ENCODE peak calls at places on chromosomes 4 and X, in nine cellular contexts. One of them, this sample, is unnamed.
A peak's percentile ranks its signal among the peaks of the same experiment; 100 is the strongest.

GRCh38 chr4:142092941-142093340 is 456.6 kb downstream of the IL15 start:
- DNase-seq in WERI-Rb-1: no peak
- DNase-seq in mucosa of gallbladder: no peak
- DNase-seq in AG20443: no peak
- DNase-seq in CD8-positive, alpha-beta T cell: no peak
- DNase-seq in globus pallidus: no peak
- DNase-seq in mucosa of descending colon: no peak
- DNase-seq in progenitor cell of endocrine pancreas: no peak
- DNase-seq in A549: no peak
- DNase-seq in this sample: no peak

GRCh38 chrX:41723305-41723704 is 676 bp upstream of the GPR82 start:
- DNase-seq in WERI-Rb-1: no peak
- DNase-seq in mucosa of gallbladder: no peak
- DNase-seq in AG20443: peak; percentile 10
- DNase-seq in CD8-positive, alpha-beta T cell: no peak
- DNase-seq in globus pallidus: no peak
- DNase-seq in mucosa of descending colon: no peak
- DNase-seq in progenitor cell of endocrine pancreas: no peak
- DNase-seq in A549: no peak
- DNase-seq in this sample: no peak

GRCh38 chrX:86383681-86384540 is 235.7 kb downstream of the DACH2 start:
- DNase-seq in WERI-Rb-1: no peak
- DNase-seq in mucosa of gallbladder: no peak
- DNase-seq in AG20443: no peak
- DNase-seq in CD8-positive, alpha-beta T cell: no peak
- DNase-seq in globus pallidus: no peak
- DNase-seq in mucosa of descending colon: no peak
- DNase-seq in progenitor cell of endocrine pancreas: no peak
- DNase-seq in A549: no peak
- DNase-seq in this sample: no peak

GRCh38 chr4:140755811-140756291 is 334 bp downstream of the TBC1D9 start:
- DNase-seq in WERI-Rb-1: peak; percentile 69
- DNase-seq in mucosa of gallbladder: peak; percentile 21
- DNase-seq in AG20443: peak; percentile 71
- DNase-seq in CD8-positive, alpha-beta T cell: no peak
- DNase-seq in globus pallidus: peak; percentile 8
- DNase-seq in mucosa of descending colon: peak; percentile 47
- DNase-seq in progenitor cell of endocrine pancreas: peak; percentile 46
- DNase-seq in A549: peak; percentile 41
- DNase-seq in this sample: no peak

GRCh38 chr4:59920414-59920813 is 1279.7 kb upstream of the ADGRL3 start:
- DNase-seq in WERI-Rb-1: no peak
- DNase-seq in mucosa of gallbladder: no peak
- DNase-seq in AG20443: no peak
- DNase-seq in CD8-positive, alpha-beta T cell: no peak
- DNase-seq in globus pallidus: peak; percentile 42
- DNase-seq in mucosa of descending colon: no peak
- DNase-seq in progenitor cell of endocrine pancreas: no peak
- DNase-seq in A549: no peak
- DNase-seq in this sample: no peak

GRCh38 chrX:154436597-154437397 is at the start of gene GDI1:
- DNase-seq in WERI-Rb-1: peak; percentile 71
- DNase-seq in mucosa of gallbladder: no peak
- DNase-seq in AG20443: peak; percentile 84
- DNase-seq in CD8-positive, alpha-beta T cell: peak; percentile 56
- DNase-seq in globus pallidus: no peak
- DNase-seq in mucosa of descending colon: peak; percentile 55
- DNase-seq in progenitor cell of endocrine pancreas: no peak
- DNase-seq in A549: peak; percentile 75
- DNase-seq in this sample: peak; percentile 62

GRCh38 chr4:73103799-73104503 is 34.4 kb upstream of the COX18 start:
- DNase-seq in WERI-Rb-1: no peak
- DNase-seq in mucosa of gallbladder: no peak
- DNase-seq in AG20443: no peak
- DNase-seq in CD8-positive, alpha-beta T cell: no peak
- DNase-seq in globus pallidus: no peak
- DNase-seq in mucosa of descending colon: no peak
- DNase-seq in progenitor cell of endocrine pancreas: no peak
- DNase-seq in A549: peak; percentile 60
- DNase-seq in this sample: no peak

GRCh38 chrX:18565727-18566126 is 106.2 kb downstream of the RS1 start:
- DNase-seq in WERI-Rb-1: no peak
- DNase-seq in mucosa of gallbladder: no peak
- DNase-seq in AG20443: no peak
- DNase-seq in CD8-positive, alpha-beta T cell: no peak
- DNase-seq in globus pallidus: no peak
- DNase-seq in mucosa of descending colon: no peak
- DNase-seq in progenitor cell of endocrine pancreas: no peak
- DNase-seq in A549: no peak
- DNase-seq in this sample: no peak

GRCh38 chr4:144967161-144967560 is 130.8 kb downstream of the ANAPC10 start:
- DNase-seq in WERI-Rb-1: no peak
- DNase-seq in mucosa of gallbladder: no peak
- DNase-seq in AG20443: no peak
- DNase-seq in CD8-positive, alpha-beta T cell: no peak
- DNase-seq in globus pallidus: no peak
- DNase-seq in mucosa of descending colon: no peak
- DNase-seq in progenitor cell of endocrine pancreas: no peak
- DNase-seq in A549: no peak
- DNase-seq in this sample: no peak

GRCh38 chr4:22607382-22607781 is 85.4 kb upstream of the GBA3 start:
- DNase-seq in WERI-Rb-1: peak; percentile 87
- DNase-seq in mucosa of gallbladder: peak; percentile 51
- DNase-seq in AG20443: peak; percentile 58
- DNase-seq in CD8-positive, alpha-beta T cell: peak; percentile 35
- DNase-seq in globus pallidus: peak; percentile 18
- DNase-seq in mucosa of descending colon: peak; percentile 64
- DNase-seq in progenitor cell of endocrine pancreas: peak; percentile 12
- DNase-seq in A549: peak; percentile 38
- DNase-seq in this sample: no peak

GRCh38 chr4:87375719-87376291 is 15.2 kb downstream of the HSD17B11 start:
- DNase-seq in WERI-Rb-1: no peak
- DNase-seq in mucosa of gallbladder: peak; percentile 57
- DNase-seq in AG20443: peak; percentile 73
- DNase-seq in CD8-positive, alpha-beta T cell: no peak
- DNase-seq in globus pallidus: peak; percentile 69
- DNase-seq in mucosa of descending colon: peak; percentile 63
- DNase-seq in progenitor cell of endocrine pancreas: no peak
- DNase-seq in A549: peak; percentile 72
- DNase-seq in this sample: no peak

GRCh38 chrX:109797311-109797975 is 64.4 kb upstream of the ACSL4 start:
- DNase-seq in WERI-Rb-1: no peak
- DNase-seq in mucosa of gallbladder: no peak
- DNase-seq in AG20443: peak; percentile 10
- DNase-seq in CD8-positive, alpha-beta T cell: no peak
- DNase-seq in globus pallidus: no peak
- DNase-seq in mucosa of descending colon: no peak
- DNase-seq in progenitor cell of endocrine pancreas: no peak
- DNase-seq in A549: no peak
- DNase-seq in this sample: no peak

GRCh38 chr4:36414248-36414647 is 132.8 kb downstream of the DTHD1 start:
- DNase-seq in WERI-Rb-1: no peak
- DNase-seq in mucosa of gallbladder: no peak
- DNase-seq in AG20443: no peak
- DNase-seq in CD8-positive, alpha-beta T cell: no peak
- DNase-seq in globus pallidus: no peak
- DNase-seq in mucosa of descending colon: no peak
- DNase-seq in progenitor cell of endocrine pancreas: no peak
- DNase-seq in A549: peak; percentile 9
- DNase-seq in this sample: no peak

GRCh38 chrX:20742106-20742505 is 475.4 kb upstream of the RPS6KA3 start:
- DNase-seq in WERI-Rb-1: no peak
- DNase-seq in mucosa of gallbladder: no peak
- DNase-seq in AG20443: peak; percentile 40
- DNase-seq in CD8-positive, alpha-beta T cell: no peak
- DNase-seq in globus pallidus: peak; percentile 8
- DNase-seq in mucosa of descending colon: no peak
- DNase-seq in progenitor cell of endocrine pancreas: no peak
- DNase-seq in A549: no peak
- DNase-seq in this sample: no peak

GRCh38 chr4:87589531-87589930 is 18.8 kb upstream of the DSPP start:
- DNase-seq in WERI-Rb-1: no peak
- DNase-seq in mucosa of gallbladder: no peak
- DNase-seq in AG20443: peak; percentile 76
- DNase-seq in CD8-positive, alpha-beta T cell: no peak
- DNase-seq in globus pallidus: no peak
- DNase-seq in mucosa of descending colon: no peak
- DNase-seq in progenitor cell of endocrine pancreas: no peak
- DNase-seq in A549: peak; percentile 29
- DNase-seq in this sample: no peak

GRCh38 chr4:25113915-25114904 is 46.0 kb downstream of the SEPSECS start:
- DNase-seq in WERI-Rb-1: no peak
- DNase-seq in mucosa of gallbladder: no peak
- DNase-seq in AG20443: peak; percentile 80
- DNase-seq in CD8-positive, alpha-beta T cell: no peak
- DNase-seq in globus pallidus: peak; percentile 11
- DNase-seq in mucosa of descending colon: no peak
- DNase-seq in progenitor cell of endocrine pancreas: no peak
- DNase-seq in A549: no peak
- DNase-seq in this sample: no peak

GRCh38 chrX:20527458-20528099 is 260.9 kb upstream of the RPS6KA3 start:
- DNase-seq in WERI-Rb-1: no peak
- DNase-seq in mucosa of gallbladder: no peak
- DNase-seq in AG20443: peak; percentile 14
- DNase-seq in CD8-positive, alpha-beta T cell: no peak
- DNase-seq in globus pallidus: no peak
- DNase-seq in mucosa of descending colon: no peak
- DNase-seq in progenitor cell of endocrine pancreas: no peak
- DNase-seq in A549: peak; percentile 38
- DNase-seq in this sample: no peak

GRCh38 chr4:62482355-62482754 is 1282.2 kb downstream of the ADGRL3 start:
- DNase-seq in WERI-Rb-1: no peak
- DNase-seq in mucosa of gallbladder: no peak
- DNase-seq in AG20443: no peak
- DNase-seq in CD8-positive, alpha-beta T cell: no peak
- DNase-seq in globus pallidus: no peak
- DNase-seq in mucosa of descending colon: no peak
- DNase-seq in progenitor cell of endocrine pancreas: no peak
- DNase-seq in A549: no peak
- DNase-seq in this sample: no peak

GRCh38 chr4:24742773-24743676 is 52.3 kb upstream of the SOD3 start:
- DNase-seq in WERI-Rb-1: no peak
- DNase-seq in mucosa of gallbladder: no peak
- DNase-seq in AG20443: no peak
- DNase-seq in CD8-positive, alpha-beta T cell: no peak
- DNase-seq in globus pallidus: no peak
- DNase-seq in mucosa of descending colon: no peak
- DNase-seq in progenitor cell of endocrine pancreas: no peak
- DNase-seq in A549: no peak
- DNase-seq in this sample: no peak

GRCh38 chr4:74283614-74284013 is 24.7 kb upstream of the EPGN start:
- DNase-seq in WERI-Rb-1: no peak
- DNase-seq in mucosa of gallbladder: peak; percentile 19
- DNase-seq in AG20443: peak; percentile 29
- DNase-seq in CD8-positive, alpha-beta T cell: no peak
- DNase-seq in globus pallidus: no peak
- DNase-seq in mucosa of descending colon: no peak
- DNase-seq in progenitor cell of endocrine pancreas: no peak
- DNase-seq in A549: peak; percentile 38
- DNase-seq in this sample: no peak

GRCh38 chr4:102342404-102343074 is 2.7 kb downstream of the SLC39A8 start:
- DNase-seq in WERI-Rb-1: no peak
- DNase-seq in mucosa of gallbladder: no peak
- DNase-seq in AG20443: no peak
- DNase-seq in CD8-positive, alpha-beta T cell: no peak
- DNase-seq in globus pallidus: no peak
- DNase-seq in mucosa of descending colon: no peak
- DNase-seq in progenitor cell of endocrine pancreas: no peak
- DNase-seq in A549: no peak
- DNase-seq in this sample: no peak

GRCh38 chr4:121096629-121097028 is 24.3 kb upstream of the NDNF start:
- DNase-seq in WERI-Rb-1: no peak
- DNase-seq in mucosa of gallbladder: no peak
- DNase-seq in AG20443: peak; percentile 36
- DNase-seq in CD8-positive, alpha-beta T cell: no peak
- DNase-seq in globus pallidus: peak; percentile 19
- DNase-seq in mucosa of descending colon: no peak
- DNase-seq in progenitor cell of endocrine pancreas: no peak
- DNase-seq in A549: peak; percentile 16
- DNase-seq in this sample: no peak

GRCh38 chr4:56129431-56129861 is 180.7 kb downstream of the CEP135 start:
- DNase-seq in WERI-Rb-1: peak; percentile 64
- DNase-seq in mucosa of gallbladder: peak; percentile 53
- DNase-seq in AG20443: no peak
- DNase-seq in CD8-positive, alpha-beta T cell: no peak
- DNase-seq in globus pallidus: no peak
- DNase-seq in mucosa of descending colon: peak; percentile 86
- DNase-seq in progenitor cell of endocrine pancreas: no peak
- DNase-seq in A549: peak; percentile 48
- DNase-seq in this sample: no peak

GRCh38 chrX:32778965-32779364 is 432.4 kb downstream of the DMD start:
- DNase-seq in WERI-Rb-1: no peak
- DNase-seq in mucosa of gallbladder: no peak
- DNase-seq in AG20443: no peak
- DNase-seq in CD8-positive, alpha-beta T cell: no peak
- DNase-seq in globus pallidus: peak; percentile 14
- DNase-seq in mucosa of descending colon: no peak
- DNase-seq in progenitor cell of endocrine pancreas: no peak
- DNase-seq in A549: no peak
- DNase-seq in this sample: no peak

GRCh38 chr4:173505924-173506779 is 23.9 kb downstream of the HAND2 start:
- DNase-seq in WERI-Rb-1: peak; percentile 87
- DNase-seq in mucosa of gallbladder: no peak
- DNase-seq in AG20443: peak; percentile 87
- DNase-seq in CD8-positive, alpha-beta T cell: peak; percentile 36
- DNase-seq in globus pallidus: peak; percentile 19
- DNase-seq in mucosa of descending colon: peak; percentile 67
- DNase-seq in progenitor cell of endocrine pancreas: peak; percentile 36
- DNase-seq in A549: peak; percentile 45
- DNase-seq in this sample: peak; percentile 26

GRCh38 chrX:39850209-39850608 is 247.5 kb downstream of the BCOR start:
- DNase-seq in WERI-Rb-1: no peak
- DNase-seq in mucosa of gallbladder: no peak
- DNase-seq in AG20443: no peak
- DNase-seq in CD8-positive, alpha-beta T cell: no peak
- DNase-seq in globus pallidus: no peak
- DNase-seq in mucosa of descending colon: no peak
- DNase-seq in progenitor cell of endocrine pancreas: no peak
- DNase-seq in A549: no peak
- DNase-seq in this sample: no peak

GRCh38 chrX:135974279-135974856 is 580 bp upstream of the MMGT1 start:
- DNase-seq in WERI-Rb-1: peak; percentile 70
- DNase-seq in mucosa of gallbladder: peak; percentile 59
- DNase-seq in AG20443: no peak
- DNase-seq in CD8-positive, alpha-beta T cell: peak; percentile 67
- DNase-seq in globus pallidus: peak; percentile 81
- DNase-seq in mucosa of descending colon: peak; percentile 72
- DNase-seq in progenitor cell of endocrine pancreas: peak; percentile 32
- DNase-seq in A549: peak; percentile 73
- DNase-seq in this sample: peak; percentile 65

GRCh38 chr4:16133406-16133805 is 49.6 kb upstream of the PROM1 start:
- DNase-seq in WERI-Rb-1: no peak
- DNase-seq in mucosa of gallbladder: no peak
- DNase-seq in AG20443: no peak
- DNase-seq in CD8-positive, alpha-beta T cell: no peak
- DNase-seq in globus pallidus: no peak
- DNase-seq in mucosa of descending colon: no peak
- DNase-seq in progenitor cell of endocrine pancreas: no peak
- DNase-seq in A549: no peak
- DNase-seq in this sample: no peak

GRCh38 chr4:166386491-166387367 is 513.7 kb downstream of the TLL1 start:
- DNase-seq in WERI-Rb-1: no peak
- DNase-seq in mucosa of gallbladder: no peak
- DNase-seq in AG20443: no peak
- DNase-seq in CD8-positive, alpha-beta T cell: no peak
- DNase-seq in globus pallidus: no peak
- DNase-seq in mucosa of descending colon: no peak
- DNase-seq in progenitor cell of endocrine pancreas: no peak
- DNase-seq in A549: peak; percentile 4
- DNase-seq in this sample: no peak

GRCh38 chr4:147361726-147362125 is 119.2 kb upstream of the EDNRA start:
- DNase-seq in WERI-Rb-1: no peak
- DNase-seq in mucosa of gallbladder: peak; percentile 78
- DNase-seq in AG20443: peak; percentile 58
- DNase-seq in CD8-positive, alpha-beta T cell: no peak
- DNase-seq in globus pallidus: no peak
- DNase-seq in mucosa of descending colon: peak; percentile 80
- DNase-seq in progenitor cell of endocrine pancreas: no peak
- DNase-seq in A549: peak; percentile 45
- DNase-seq in this sample: no peak

GRCh38 chrX:1215123-1215823 is 2.8 kb upstream of the CRLF2 start:
- DNase-seq in WERI-Rb-1: no peak
- DNase-seq in mucosa of gallbladder: no peak
- DNase-seq in AG20443: no peak
- DNase-seq in CD8-positive, alpha-beta T cell: no peak
- DNase-seq in globus pallidus: no peak
- DNase-seq in mucosa of descending colon: no peak
- DNase-seq in progenitor cell of endocrine pancreas: no peak
- DNase-seq in A549: no peak
- DNase-seq in this sample: no peak